ENCODE peak calls at places on chromosomes 5 and 9, in eight cellular contexts. V is BJ, W is kidney epithelial cell, H is mucosa of descending colon, Z is endothelial cell of umbilical vein, A is MCF 10A, X is A549, I is psoas muscle. S is an unnamed sample.

GRCh38 chr9:115198018-115198417 is 80.1 kb upstream of the TNC start:
- DNase-seq in V (no peak), W (no peak), H (no peak), Z (no peak), A (peak), X (no peak), I (peak), S (no peak)

GRCh38 chr5:143986567-143987242 is 174.7 kb downstream of the HMHB1 start:
- DNase-seq in V (peak), W (no peak), H (no peak), Z (peak), A (no peak), X (no peak), I (no peak), S (no peak)

GRCh38 chr5:103973669-103974068 is 411.1 kb upstream of the NUDT12 start:
- DNase-seq in V (no peak), W (no peak), H (no peak), Z (no peak), A (peak), X (no peak), I (no peak), S (no peak)

GRCh38 chr9:14793389-14793788 is 70.9 kb upstream of the CER1 start:
- DNase-seq in V (no peak), W (no peak), H (no peak), Z (no peak), A (no peak), X (no peak), I (no peak), S (no peak)

GRCh38 chr5:39892708-39893107 is 467.9 kb upstream of the DAB2 start:
- DNase-seq in V (no peak), W (no peak), H (no peak), Z (peak), A (peak), X (no peak), I (no peak), S (no peak)

GRCh38 chr5:53087596-53087995 is 22.0 kb downstream of the MOCS2 start:
- DNase-seq in V (no peak), W (no peak), H (no peak), Z (no peak), A (no peak), X (no peak), I (no peak), S (no peak)

GRCh38 chr9:20314981-20315380 is 307.3 kb downstream of the MLLT3 start:
- DNase-seq in V (no peak), W (no peak), H (no peak), Z (no peak), A (no peak), X (no peak), I (no peak), S (no peak)

GRCh38 chr5:108615216-108615615 is 132.5 kb upstream of the FER start:
- DNase-seq in V (no peak), W (no peak), H (no peak), Z (no peak), A (peak), X (no peak), I (no peak), S (no peak)

GRCh38 chr5:39427225-39427624 is 2.4 kb upstream of the DAB2 start:
- DNase-seq in V (peak), W (no peak), H (no peak), Z (no peak), A (no peak), X (no peak), I (no peak), S (no peak)

GRCh38 chr5:95818181-95819147 is 4.1 kb downstream of the GLRX start:
- DNase-seq in V (no peak), W (no peak), H (peak), Z (no peak), A (no peak), X (no peak), I (peak), S (no peak)

GRCh38 chr5:131825404-131826013 is 28.7 kb upstream of the FNIP1 start:
- DNase-seq in V (no peak), W (no peak), H (no peak), Z (no peak), A (no peak), X (no peak), I (no peak), S (peak)

GRCh38 chr5:131821221-131821620 is 24.4 kb upstream of the FNIP1 start:
- DNase-seq in V (peak), W (no peak), H (no peak), Z (no peak), A (no peak), X (no peak), I (no peak), S (no peak)

DNA sequence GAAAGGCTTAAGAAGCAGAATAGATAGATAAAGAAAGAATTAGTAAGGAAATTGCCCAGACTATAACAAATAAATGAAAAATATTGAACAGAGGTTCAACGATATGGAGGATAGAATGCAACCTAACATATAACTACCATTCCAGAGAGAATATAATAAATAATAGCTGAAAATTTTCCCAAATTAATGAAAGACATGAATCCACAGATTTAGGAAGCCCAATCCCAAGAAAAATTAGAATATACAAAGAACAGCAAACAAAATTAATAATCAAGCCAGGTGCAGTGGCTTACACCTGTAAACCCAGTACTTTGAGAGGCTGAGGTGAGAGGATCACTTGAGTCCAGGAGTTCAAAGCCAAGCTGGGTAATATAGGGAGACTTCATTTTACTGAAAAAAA is 27.8 kb upstream of the FNIP1 start:
- DNase-seq in V (no peak), W (no peak), H (no peak), Z (no peak), A (no peak), X (no peak), I (no peak), S (no peak)
- TF ChIP-seq CTCF in V (no peak), W (no peak), H (no peak), Z (no peak), A (no peak), X (no peak), I (no peak), S (no peak)

GRCh38 chr5:111072949-111073682 is 1.6 kb downstream of the TSLP start:
- DNase-seq in V (no peak), W (no peak), H (peak), Z (no peak), A (peak), X (peak), I (peak), S (peak)
- TF ChIP-seq CTCF in V (no peak), W (no peak), H (no peak), Z (no peak), A (no peak), X (no peak), I (no peak), S (no peak)

GRCh38 chr5:154993461-154993860 is 20.1 kb upstream of the KIF4B start:
- DNase-seq in V (no peak), W (no peak), H (no peak), Z (no peak), A (no peak), X (no peak), I (no peak), S (no peak)

GRCh38 chr5:154999865-155000264 is 13.7 kb upstream of the KIF4B start:
- DNase-seq in V (no peak), W (no peak), H (no peak), Z (no peak), A (no peak), X (no peak), I (no peak), S (no peak)

GRCh38 chr5:155001523-155001922 is 12.0 kb upstream of the KIF4B start:
- DNase-seq in V (no peak), W (no peak), H (no peak), Z (no peak), A (no peak), X (no peak), I (no peak), S (no peak)

GRCh38 chr5:154997746-154998145 is 15.8 kb upstream of the KIF4B start:
- DNase-seq in V (no peak), W (no peak), H (no peak), Z (peak), A (peak), X (no peak), I (no peak), S (no peak)

DNA sequence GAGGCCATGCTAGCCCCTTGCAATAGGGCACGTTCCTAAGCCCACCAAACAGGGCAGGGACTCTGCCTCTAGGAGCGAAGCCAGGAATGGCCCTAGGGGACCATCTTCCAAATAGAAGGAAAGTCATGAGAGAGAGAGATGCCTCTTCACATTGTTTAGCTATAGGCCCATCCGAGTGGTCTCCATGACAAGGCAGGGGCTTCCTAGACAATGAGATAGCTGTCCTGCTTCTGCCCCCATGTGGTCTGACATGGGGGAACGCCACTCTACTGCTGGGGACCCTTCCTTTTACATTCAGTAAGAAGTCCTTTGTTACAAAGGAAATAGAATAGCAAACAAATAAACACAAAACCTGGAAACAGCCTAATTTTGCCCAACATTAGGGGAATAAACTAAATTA is 17.9 kb upstream of the KIF4B start:
- DNase-seq in V (no peak), W (no peak), H (no peak), Z (peak), A (no peak), X (no peak), I (no peak), S (no peak)
- TF ChIP-seq CTCF in V (no peak), W (no peak), H (no peak), Z (peak), A (no peak), X (no peak), I (no peak), S (no peak)

GRCh38 chr5:14667290-14667689 is 2.8 kb downstream of the OTULIN start:
- DNase-seq in V (no peak), W (no peak), H (no peak), Z (no peak), A (no peak), X (no peak), I (no peak), S (no peak)

GRCh38 chr5:14667770-14668169 is 3.3 kb downstream of the OTULIN start:
- DNase-seq in V (no peak), W (no peak), H (no peak), Z (no peak), A (no peak), X (no peak), I (no peak), S (no peak)

GRCh38 chr5:14665110-14665822 is 748 bp downstream of the OTULIN start:
- DNase-seq in V (no peak), W (no peak), H (peak), Z (peak), A (peak), X (peak), I (peak), S (peak)

GRCh38 chr5:14664270-14665109 is at the start of gene OTULIN:
- DNase-seq in V (no peak), W (peak), H (peak), Z (peak), A (peak), X (peak), I (peak), S (peak)

GRCh38 chr5:14665949-14666741 is 1.6 kb downstream of the OTULIN start:
- DNase-seq in V (no peak), W (no peak), H (peak), Z (peak), A (peak), X (peak), I (no peak), S (peak)
- TF ChIP-seq CTCF in V (no peak), W (peak), H (no peak), Z (peak), A (peak), X (no peak), I (no peak), S (no peak)

DNA sequence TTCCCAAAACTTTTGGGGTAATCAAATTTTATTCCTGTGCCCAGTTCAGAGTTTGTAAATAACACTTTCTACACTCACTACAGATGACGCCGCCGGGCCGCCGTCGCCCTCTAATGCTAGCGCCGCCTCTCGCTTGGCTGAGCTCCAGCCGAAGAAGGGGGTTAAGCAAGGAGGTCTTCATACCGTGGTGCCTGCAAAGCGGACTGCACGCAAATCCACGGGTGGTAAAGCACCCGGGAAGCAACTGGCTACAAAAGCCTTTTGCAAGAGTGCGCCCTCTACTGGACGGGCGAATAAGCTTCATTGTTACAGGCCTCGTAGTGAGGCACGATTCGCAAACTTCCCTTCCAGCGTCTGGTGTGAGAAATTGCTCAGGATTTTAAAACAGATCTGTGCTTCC is 280.4 kb downstream of the MEF2C start:
- DNase-seq in V (no peak), W (no peak), H (no peak), Z (no peak), A (peak), X (no peak), I (no peak), S (no peak)
- TF ChIP-seq CTCF in V (peak), W (peak), H (no peak), Z (no peak), A (peak), X (peak), I (no peak), S (peak)

DNA sequence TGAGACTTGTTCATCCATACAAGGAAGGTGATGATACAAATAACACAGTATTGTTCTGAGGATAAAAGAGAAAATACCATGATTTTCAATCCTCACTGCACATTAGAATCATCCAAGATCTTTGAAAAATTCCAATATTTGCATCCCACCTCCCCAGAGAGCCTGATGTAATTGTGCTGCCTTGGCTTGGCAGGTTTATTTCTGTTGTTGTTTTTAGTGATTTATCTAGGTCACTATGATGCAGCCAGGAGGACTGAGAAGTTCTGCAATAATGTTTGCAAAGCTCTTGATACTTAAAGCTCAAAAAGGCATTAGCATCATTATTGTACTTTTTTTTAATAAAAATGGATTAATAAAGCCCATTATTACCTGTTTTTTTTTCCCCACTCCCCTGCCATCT is 67.0 kb upstream of the NMUR2 start:
- DNase-seq in V (no peak), W (no peak), H (no peak), Z (no peak), A (no peak), X (no peak), I (no peak), S (no peak)
- TF ChIP-seq CTCF in V (no peak), W (no peak), H (no peak), Z (no peak), A (no peak), X (no peak), I (no peak), S (no peak)

DNA sequence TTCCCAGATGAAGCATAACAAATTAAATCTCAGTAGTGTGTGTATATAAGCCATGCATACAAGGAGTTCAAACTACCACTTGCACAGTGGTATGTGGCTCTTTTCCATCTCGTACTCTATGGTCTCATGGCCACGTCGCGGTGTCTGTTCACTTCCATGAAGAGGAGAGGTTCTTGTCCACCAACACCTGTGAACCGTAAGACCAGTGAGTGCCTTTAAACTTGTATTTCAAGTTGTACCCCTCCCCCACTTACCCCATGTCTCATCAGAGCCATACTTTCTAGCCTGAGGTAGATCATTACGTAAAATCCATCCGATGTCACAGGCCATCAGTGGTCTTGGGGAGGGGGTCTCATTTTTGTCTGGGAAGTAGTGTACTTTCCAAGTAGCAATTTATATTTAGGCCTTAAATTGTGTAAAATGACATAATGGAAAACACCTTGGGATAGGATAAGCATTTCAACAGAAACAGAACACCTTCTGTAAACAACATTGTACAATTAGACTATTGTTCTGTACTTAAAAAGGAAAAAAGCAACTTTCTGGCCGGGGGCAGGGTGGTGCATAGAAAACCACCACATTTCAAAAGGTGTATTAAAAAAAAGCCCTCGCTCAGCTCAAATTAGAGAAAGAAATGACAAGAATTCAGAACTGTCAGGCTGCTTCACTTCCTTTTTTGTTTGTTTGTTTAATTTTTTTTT is 163.0 kb downstream of the SMARCA2 start:
- DNase-seq in V (no peak), W (no peak), H (no peak), Z (no peak), A (no peak), X (no peak), I (no peak), S (no peak)
- TF ChIP-seq CTCF in V (no peak), W (no peak), H (no peak), Z (no peak), A (no peak), X (no peak), I (no peak), S (no peak)

GRCh38 chr9:16064701-16065230 is 511.9 kb downstream of the CCDC171 start:
- DNase-seq in V (no peak), W (no peak), H (no peak), Z (no peak), A (no peak), X (no peak), I (no peak), S (no peak)

GRCh38 chr9:16060457-16061129 is 507.8 kb downstream of the CCDC171 start:
- DNase-seq in V (no peak), W (no peak), H (no peak), Z (no peak), A (no peak), X (no peak), I (no peak), S (peak)

GRCh38 chr9:16058131-16058549 is 505.3 kb downstream of the CCDC171 start:
- DNase-seq in V (no peak), W (peak), H (no peak), Z (peak), A (peak), X (no peak), I (no peak), S (peak)

GRCh38 chr9:16062542-16063240 is 509.8 kb downstream of the CCDC171 start:
- DNase-seq in V (peak), W (peak), H (no peak), Z (peak), A (peak), X (peak), I (no peak), S (no peak)

DNA sequence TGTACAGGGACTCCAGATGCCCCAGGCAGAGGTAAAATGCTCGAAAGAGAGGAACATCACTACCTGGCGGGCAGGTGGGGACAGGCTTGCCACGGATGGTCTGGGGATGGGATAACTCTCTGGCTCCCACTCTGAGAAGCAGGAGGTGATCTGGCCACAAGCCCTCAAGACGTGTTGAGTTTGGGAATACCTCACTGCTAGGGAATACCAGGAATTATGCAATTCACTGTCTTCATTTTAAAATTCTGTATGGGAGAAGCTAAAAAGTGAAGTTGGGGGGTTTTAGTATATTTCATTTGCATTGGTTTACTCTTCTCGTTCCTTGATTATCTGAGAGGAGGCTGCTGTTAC is 510.4 kb downstream of the CCDC171 start:
- DNase-seq in V (no peak), W (no peak), H (no peak), Z (no peak), A (no peak), X (peak), I (no peak), S (no peak)
- TF ChIP-seq CTCF in V (no peak), W (no peak), H (no peak), Z (no peak), A (no peak), X (no peak), I (no peak), S (no peak)

S was measured in GM20000.